ENCODE peak calls at places on chromosomes 16 and 17, in five cellular contexts. T is HCT116, L is HepG2, Y is K562, C is GM12878. G is an unnamed sample.

GRCh38 chr17:57859601-57860413 is 10.0 kb upstream of the MRPS23 start:
- DNase-seq in T (no peak), L (no peak), Y (no peak), C (no peak), G (no peak)

GRCh38 chr16:9351440-9351839 is 260.0 kb downstream of the HAPSTR1 start:
- DNase-seq in T (peak; percentile 12), L (no peak), Y (no peak), C (no peak), G (no peak)

GRCh38 chr16:67170168-67170947 is at the start of gene NOL3:
- DNase-seq in T (no peak), L (peak; percentile 87), Y (peak; percentile 87), C (peak; percentile 58), G (peak; percentile 93)

GRCh38 chr17:142102-142661 is 4.8 kb downstream of the SCGB1C2 start:
- DNase-seq in T (peak; percentile 21), L (peak; percentile 20), Y (no peak), C (no peak), G (peak; percentile 84)

GRCh38 chr17:79007504-79008381 is 1.8 kb downstream of the CANT1 start:
- DNase-seq in T (no peak), L (no peak), Y (no peak), C (no peak), G (no peak)

GRCh38 chr17:79633937-79634813 is 23.3 kb upstream of the RBFOX3 start:
- DNase-seq in T (no peak), L (no peak), Y (no peak), C (no peak), G (peak; percentile 18)

GRCh38 chr17:44113868-44114840 is 9.3 kb downstream of the HDAC5 start:
- DNase-seq in T (no peak), L (no peak), Y (no peak), C (no peak), G (no peak)

GRCh38 chr16:49469930-49470451 is 96.4 kb downstream of the C16orf78 start:
- DNase-seq in T (no peak), L (no peak), Y (no peak), C (no peak), G (no peak)

GRCh38 chr16:3959148-3959547 is 78.6 kb upstream of the CREBBP start:
- DNase-seq in T (no peak), L (no peak), Y (no peak), C (no peak), G (no peak)

GRCh38 chr16:62058412-62058811 is 22.2 kb upstream of the CDH8 start:
- DNase-seq in T (no peak), L (no peak), Y (no peak), C (no peak), G (no peak)

GRCh38 chr16:1706386-1707192 is 594 bp downstream of the MAPK8IP3 start:
- DNase-seq in T (no peak), L (no peak), Y (peak; percentile 58), C (no peak), G (peak; percentile 74)

GRCh38 chr17:81385320-81386111 is 9.7 kb upstream of the BAHCC1 start:
- DNase-seq in T (no peak), L (peak; percentile 64), Y (no peak), C (no peak), G (no peak)

GRCh38 chr17:50079334-50080095 is 15.6 kb upstream of the PDK2 start:
- DNase-seq in T (peak; percentile 65), L (peak; percentile 75), Y (peak; percentile 76), C (no peak), G (no peak)

GRCh38 chr17:27257031-27257357 is 36.9 kb upstream of the WSB1 start:
- DNase-seq in T (no peak), L (no peak), Y (no peak), C (no peak), G (no peak)

GRCh38 chr16:12613992-12614661 is 189.6 kb downstream of the CPPED1 start:
- DNase-seq in T (no peak), L (no peak), Y (no peak), C (no peak), G (no peak)

GRCh38 chr17:57004944-57005579 is 27.1 kb downstream of the SCPEP1 start:
- DNase-seq in T (no peak), L (no peak), Y (peak; percentile 25), C (peak; percentile 71), G (no peak)

GRCh38 chr17:2804912-2805311 is 8.7 kb downstream of the RAP1GAP2 start:
- DNase-seq in T (no peak), L (no peak), Y (no peak), C (no peak), G (no peak)

GRCh38 chr16:47359478-47359877 is 101.4 kb downstream of the ITFG1 start:
- DNase-seq in T (no peak), L (no peak), Y (peak; percentile 8), C (no peak), G (no peak)

GRCh38 chr17:59838196-59838911 is 54.4 kb downstream of the TUBD1 start:
- DNase-seq in T (no peak), L (no peak), Y (peak; percentile 55), C (no peak), G (no peak)

GRCh38 chr17:10125761-10126553 is 72.4 kb downstream of the GAS7 start:
- DNase-seq in T (no peak), L (no peak), Y (no peak), C (no peak), G (no peak)

DNA sequence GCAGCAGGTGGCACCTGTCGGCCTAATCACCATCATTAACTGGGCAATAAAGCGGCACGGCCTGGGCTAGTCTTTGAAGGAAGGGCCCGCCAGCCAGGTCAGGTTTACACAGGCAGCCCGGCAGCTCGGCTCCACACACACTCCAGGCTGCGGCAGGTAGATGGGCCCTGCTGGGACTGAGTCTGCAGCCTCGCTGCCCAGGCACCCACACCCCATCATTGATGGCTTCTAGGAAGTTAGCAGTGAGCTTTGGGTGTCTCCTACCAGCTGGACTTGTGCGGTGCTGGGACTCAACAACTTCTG is 6.8 kb upstream of the FOXN1 start:
- DNase-seq in T (no peak), L (no peak), Y (no peak), C (no peak), G (no peak)
- TF ChIP-seq ZBTB33 in T (no peak), L (no peak), Y (no peak), C (no peak), G (no peak)

GRCh38 chr17:30002088-30002487 is 60.7 kb downstream of the EFCAB5 start:
- DNase-seq in T (no peak), L (no peak), Y (no peak), C (no peak), G (no peak)

GRCh38 chr17:30000001-30000754 is 58.7 kb downstream of the EFCAB5 start:
- DNase-seq in T (no peak), L (no peak), Y (no peak), C (no peak), G (no peak)

GRCh38 chr17:30000755-30001257 is 59.4 kb downstream of the EFCAB5 start:
- DNase-seq in T (no peak), L (no peak), Y (no peak), C (no peak), G (no peak)

GRCh38 chr17:30005709-30006320 is 64.4 kb downstream of the EFCAB5 start:
- DNase-seq in T (no peak), L (peak; percentile 5), Y (peak; percentile 19), C (no peak), G (no peak)
- TF ChIP-seq ZBTB33 in T (no peak), L (no peak), Y (no peak), C (no peak), G (no peak)

DNA sequence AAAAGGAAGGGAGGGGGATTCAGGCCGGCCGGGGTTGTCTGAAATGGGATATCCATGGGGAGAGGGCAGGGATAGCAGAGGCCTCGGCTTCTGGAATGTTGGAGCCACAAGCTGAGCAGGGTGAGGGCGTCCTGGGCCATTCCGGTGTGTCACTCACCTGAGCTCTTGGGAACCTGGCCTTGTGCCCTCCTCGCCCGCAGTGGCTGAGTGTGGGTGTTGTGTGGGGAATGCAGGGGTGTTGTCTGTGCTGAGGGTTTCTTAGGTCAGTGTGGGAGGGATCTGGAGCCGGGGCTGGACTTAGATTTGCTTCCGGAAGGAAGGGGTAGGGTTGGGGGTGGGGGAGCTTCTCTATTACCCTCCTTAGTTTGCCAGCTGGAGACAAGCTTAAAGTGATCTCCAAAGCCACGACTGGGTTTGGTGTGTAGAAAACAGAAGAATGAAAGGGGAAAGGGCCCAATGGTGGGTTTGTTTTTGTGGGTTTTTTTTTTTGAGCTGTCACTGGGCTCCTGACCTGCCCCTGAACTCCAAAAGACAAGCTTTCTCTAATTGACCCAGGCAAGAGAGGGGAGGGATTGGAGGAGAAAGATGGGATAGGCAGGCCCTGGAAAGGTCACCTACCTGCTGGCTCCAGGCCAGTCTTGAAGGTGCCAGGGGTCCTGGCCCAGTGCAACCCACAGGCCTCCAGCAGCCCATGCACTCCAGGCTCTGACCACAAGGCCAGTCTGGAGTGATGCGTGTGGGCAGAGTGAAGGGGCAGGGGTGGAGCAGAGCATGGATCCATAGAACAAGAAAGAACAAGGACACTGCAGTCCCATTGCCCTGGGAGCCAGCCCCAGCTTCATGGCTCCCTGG is at the start of gene SULT1A2:
- DNase-seq in T (peak; percentile 26), L (peak; percentile 83), Y (peak; percentile 68), C (no peak), G (no peak)
- TF ChIP-seq ZBTB33 in T (no peak), L (no peak), Y (no peak), C (no peak), G (no peak)

GRCh38 chr16:71230122-71230845 is at the start of gene HYDIN:
- DNase-seq in T (no peak), L (peak; percentile 15), Y (peak; percentile 58), C (no peak), G (peak; percentile 91)
- TF ChIP-seq ZBTB33 in T (no peak), L (no peak), Y (no peak), C (no peak), G (no peak)

DNA sequence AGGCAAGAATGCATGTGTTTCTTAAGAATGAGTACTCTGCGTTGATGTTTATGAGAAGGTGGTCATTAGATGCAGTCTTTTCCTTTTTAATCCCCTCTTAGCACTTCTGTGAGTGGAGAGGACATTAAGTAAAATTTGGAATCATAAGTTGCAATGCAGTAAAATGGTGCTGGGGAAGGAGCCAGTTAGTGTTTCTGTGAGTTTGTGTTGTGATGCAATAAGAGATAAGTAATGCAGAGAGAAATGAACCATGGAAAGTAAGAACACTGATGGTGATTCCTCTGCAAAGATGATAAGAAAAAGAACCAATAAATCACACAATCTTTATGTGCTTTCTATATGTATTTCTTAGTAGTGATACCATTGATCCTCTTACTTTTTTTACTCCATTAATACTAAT is 20.0 kb downstream of the ABHD15 start:
- DNase-seq in T (no peak), L (no peak), Y (no peak), C (no peak), G (no peak)
- TF ChIP-seq ZBTB33 in T (no peak), L (no peak), Y (no peak), C (no peak), G (no peak)

G was measured in SK-N-SH.